ENCODE peak calls at places on chromosomes 12 and 14, in six cellular contexts. One of them, this sample, is unnamed.

GRCh38 chr14:92659765-92660561 is 88.5 kb downstream of the LGMN start:
- DNase-seq in tibial artery: peak
- DNase-seq in right atrium auricular region: peak
- DNase-seq in ascending aorta: peak
- DNase-seq in GM10248: no peak
- DNase-seq in uterus: no peak
- DNase-seq in this sample: no peak

GRCh38 chr12:2258035-2258434 is 205.2 kb downstream of the CACNA1C start:
- DNase-seq in tibial artery: no peak
- DNase-seq in right atrium auricular region: no peak
- DNase-seq in ascending aorta: no peak
- DNase-seq in GM10248: no peak
- DNase-seq in uterus: no peak
- DNase-seq in this sample: no peak

GRCh38 chr14:99593971-99594841 is 9.8 kb downstream of the CCDC85C start:
- DNase-seq in tibial artery: no peak
- DNase-seq in right atrium auricular region: no peak
- DNase-seq in ascending aorta: no peak
- DNase-seq in GM10248: no peak
- DNase-seq in uterus: no peak
- DNase-seq in this sample: no peak

GRCh38 chr14:104093366-104094055 is 8.0 kb downstream of the ASPG start:
- DNase-seq in tibial artery: no peak
- DNase-seq in right atrium auricular region: no peak
- DNase-seq in ascending aorta: no peak
- DNase-seq in GM10248: no peak
- DNase-seq in uterus: no peak
- DNase-seq in this sample: no peak

GRCh38 chr12:50633950-50634349 is 129.2 kb downstream of the DIP2B start:
- DNase-seq in tibial artery: no peak
- DNase-seq in right atrium auricular region: no peak
- DNase-seq in ascending aorta: no peak
- DNase-seq in GM10248: no peak
- DNase-seq in uterus: no peak
- DNase-seq in this sample: no peak

GRCh38 chr12:42473130-42473529 is 116.4 kb downstream of the PRICKLE1 start:
- DNase-seq in tibial artery: no peak
- DNase-seq in right atrium auricular region: no peak
- DNase-seq in ascending aorta: no peak
- DNase-seq in GM10248: no peak
- DNase-seq in uterus: no peak
- DNase-seq in this sample: no peak

GRCh38 chr12:42124764-42125371 is 19.8 kb downstream of the GXYLT1 start:
- DNase-seq in tibial artery: no peak
- DNase-seq in right atrium auricular region: no peak
- DNase-seq in ascending aorta: no peak
- DNase-seq in GM10248: no peak
- DNase-seq in uterus: no peak
- DNase-seq in this sample: no peak

GRCh38 chr12:80677994-80678393 is 29.4 kb upstream of the MYF6 start:
- DNase-seq in tibial artery: no peak
- DNase-seq in right atrium auricular region: no peak
- DNase-seq in ascending aorta: no peak
- DNase-seq in GM10248: no peak
- DNase-seq in uterus: no peak
- DNase-seq in this sample: no peak

GRCh38 chr12:108063192-108063591 is 65.9 kb upstream of the WSCD2 start:
- DNase-seq in tibial artery: no peak
- DNase-seq in right atrium auricular region: no peak
- DNase-seq in ascending aorta: no peak
- DNase-seq in GM10248: no peak
- DNase-seq in uterus: no peak
- DNase-seq in this sample: no peak

GRCh38 chr14:75259510-75259855 is 19.1 kb upstream of the FOS start:
- DNase-seq in tibial artery: no peak
- DNase-seq in right atrium auricular region: no peak
- DNase-seq in ascending aorta: no peak
- DNase-seq in GM10248: no peak
- DNase-seq in uterus: no peak
- DNase-seq in this sample: no peak

GRCh38 chr12:49331360-49332222 is 5.4 kb downstream of the C1QL4 start:
- DNase-seq in tibial artery: peak
- DNase-seq in right atrium auricular region: peak
- DNase-seq in ascending aorta: no peak
- DNase-seq in GM10248: peak
- DNase-seq in uterus: peak
- DNase-seq in this sample: peak

GRCh38 chr14:56487090-56487667 is 92.4 kb upstream of the TMEM260 start:
- DNase-seq in tibial artery: no peak
- DNase-seq in right atrium auricular region: no peak
- DNase-seq in ascending aorta: no peak
- DNase-seq in GM10248: no peak
- DNase-seq in uterus: no peak
- DNase-seq in this sample: no peak

GRCh38 chr12:121811434-121812319 is 7.9 kb downstream of the SETD1B start:
- DNase-seq in tibial artery: no peak
- DNase-seq in right atrium auricular region: no peak
- DNase-seq in ascending aorta: no peak
- DNase-seq in GM10248: peak
- DNase-seq in uterus: peak
- DNase-seq in this sample: no peak

GRCh38 chr14:31943861-31944255 is 133.2 kb upstream of the ARHGAP5 start:
- DNase-seq in tibial artery: no peak
- DNase-seq in right atrium auricular region: no peak
- DNase-seq in ascending aorta: no peak
- DNase-seq in GM10248: no peak
- DNase-seq in uterus: no peak
- DNase-seq in this sample: no peak

GRCh38 chr14:46259536-46259935 is 392.0 kb downstream of the RPL10L start:
- DNase-seq in tibial artery: no peak
- DNase-seq in right atrium auricular region: no peak
- DNase-seq in ascending aorta: no peak
- DNase-seq in GM10248: no peak
- DNase-seq in uterus: no peak
- DNase-seq in this sample: no peak

GRCh38 chr12:78018939-78019338 is 188.2 kb downstream of the NAV3 start:
- DNase-seq in tibial artery: no peak
- DNase-seq in right atrium auricular region: no peak
- DNase-seq in ascending aorta: no peak
- DNase-seq in GM10248: no peak
- DNase-seq in uterus: no peak
- DNase-seq in this sample: no peak

GRCh38 chr14:76773188-76773885 is 12.1 kb downstream of the VASH1 start:
- DNase-seq in tibial artery: peak
- DNase-seq in right atrium auricular region: peak
- DNase-seq in ascending aorta: peak
- DNase-seq in GM10248: no peak
- DNase-seq in uterus: peak
- DNase-seq in this sample: no peak

GRCh38 chr14:106879241-106879640 is 1352.9 kb downstream of the TMEM121 start:
- DNase-seq in tibial artery: no peak
- DNase-seq in right atrium auricular region: no peak
- DNase-seq in ascending aorta: no peak
- DNase-seq in GM10248: peak
- DNase-seq in uterus: no peak
- DNase-seq in this sample: no peak

GRCh38 chr12:106901276-106901675 is 54.4 kb upstream of the TMEM263 start:
- DNase-seq in tibial artery: no peak
- DNase-seq in right atrium auricular region: no peak
- DNase-seq in ascending aorta: no peak
- DNase-seq in GM10248: no peak
- DNase-seq in uterus: no peak
- DNase-seq in this sample: no peak

GRCh38 chr12:108691995-108692808 is 39.1 kb downstream of the CORO1C start:
- DNase-seq in tibial artery: peak
- DNase-seq in right atrium auricular region: no peak
- DNase-seq in ascending aorta: no peak
- DNase-seq in GM10248: no peak
- DNase-seq in uterus: no peak
- DNase-seq in this sample: no peak

GRCh38 chr14:101797785-101798342 is 36.4 kb downstream of the PPP2R5C start:
- DNase-seq in tibial artery: no peak
- DNase-seq in right atrium auricular region: no peak
- DNase-seq in ascending aorta: no peak
- DNase-seq in GM10248: no peak
- DNase-seq in uterus: no peak
- DNase-seq in this sample: peak

GRCh38 chr14:33691907-33692306 is 259.0 kb downstream of the EGLN3 start:
- DNase-seq in tibial artery: no peak
- DNase-seq in right atrium auricular region: no peak
- DNase-seq in ascending aorta: no peak
- DNase-seq in GM10248: no peak
- DNase-seq in uterus: no peak
- DNase-seq in this sample: no peak

GRCh38 chr12:68231229-68231628 is 5.6 kb upstream of the IL26 start:
- DNase-seq in tibial artery: no peak
- DNase-seq in right atrium auricular region: no peak
- DNase-seq in ascending aorta: no peak
- DNase-seq in GM10248: no peak
- DNase-seq in uterus: no peak
- DNase-seq in this sample: no peak

GRCh38 chr14:61500046-61500445 is 178.7 kb downstream of the PRKCH start:
- DNase-seq in tibial artery: no peak
- DNase-seq in right atrium auricular region: no peak
- DNase-seq in ascending aorta: no peak
- DNase-seq in GM10248: no peak
- DNase-seq in uterus: no peak
- DNase-seq in this sample: no peak

GRCh38 chr12:117212563-117213190 is 22.4 kb upstream of the FBXO21 start:
- DNase-seq in tibial artery: peak
- DNase-seq in right atrium auricular region: peak
- DNase-seq in ascending aorta: no peak
- DNase-seq in GM10248: peak
- DNase-seq in uterus: peak
- DNase-seq in this sample: no peak

GRCh38 chr14:68716698-68717097 is 76.2 kb downstream of the ZFP36L1 start:
- DNase-seq in tibial artery: no peak
- DNase-seq in right atrium auricular region: no peak
- DNase-seq in ascending aorta: no peak
- DNase-seq in GM10248: no peak
- DNase-seq in uterus: no peak
- DNase-seq in this sample: no peak

GRCh38 chr12:18246057-18246456 is 15.3 kb upstream of the PIK3C2G start:
- DNase-seq in tibial artery: no peak
- DNase-seq in right atrium auricular region: no peak
- DNase-seq in ascending aorta: no peak
- DNase-seq in GM10248: no peak
- DNase-seq in uterus: no peak
- DNase-seq in this sample: no peak

GRCh38 chr12:43728117-43728516 is 30.5 kb downstream of the PUS7L start:
- DNase-seq in tibial artery: no peak
- DNase-seq in right atrium auricular region: no peak
- DNase-seq in ascending aorta: no peak
- DNase-seq in GM10248: no peak
- DNase-seq in uterus: no peak
- DNase-seq in this sample: no peak

GRCh38 chr12:108337235-108338223 is 1.6 kb downstream of the CMKLR1 start:
- DNase-seq in tibial artery: peak
- DNase-seq in right atrium auricular region: no peak
- DNase-seq in ascending aorta: no peak
- DNase-seq in GM10248: peak
- DNase-seq in uterus: no peak
- DNase-seq in this sample: no peak

DNA sequence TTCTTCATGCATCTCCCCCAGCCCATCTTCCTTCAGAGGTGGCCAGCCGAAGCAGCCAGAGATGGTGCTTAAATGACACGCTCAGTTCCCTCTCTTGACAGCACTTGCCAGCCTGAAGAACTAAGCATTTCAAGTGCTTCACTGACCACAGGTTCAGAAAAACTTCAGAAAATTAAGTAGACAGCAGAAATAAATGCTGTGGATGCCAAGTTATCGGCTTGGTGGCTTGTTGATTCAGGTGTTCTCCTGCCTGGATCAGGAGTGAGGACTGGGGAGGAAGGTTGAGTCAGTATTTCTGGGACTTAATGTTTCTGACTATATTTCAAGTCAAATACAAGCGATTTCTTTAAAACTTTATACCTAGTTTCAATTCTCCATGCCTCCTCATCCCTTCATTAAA is 58.2 kb downstream of the CRACR2A start:
- DNase-seq in tibial artery: no peak
- DNase-seq in right atrium auricular region: no peak
- DNase-seq in ascending aorta: no peak
- DNase-seq in GM10248: no peak
- DNase-seq in uterus: no peak
- DNase-seq in this sample: no peak
- TF ChIP-seq CTCF in tibial artery: no peak
- TF ChIP-seq CTCF in right atrium auricular region: no peak
- TF ChIP-seq CTCF in ascending aorta: no peak
- TF ChIP-seq CTCF in GM10248: no peak
- TF ChIP-seq CTCF in uterus: no peak
- TF ChIP-seq CTCF in this sample: no peak

GRCh38 chr14:20564501-20564997 is 3.7 kb upstream of the RNASE9 start:
- DNase-seq in tibial artery: no peak
- DNase-seq in right atrium auricular region: no peak
- DNase-seq in ascending aorta: no peak
- DNase-seq in GM10248: no peak
- DNase-seq in uterus: no peak
- DNase-seq in this sample: no peak
- TF ChIP-seq CTCF in tibial artery: no peak
- TF ChIP-seq CTCF in right atrium auricular region: no peak
- TF ChIP-seq CTCF in ascending aorta: no peak
- TF ChIP-seq CTCF in GM10248: no peak
- TF ChIP-seq CTCF in uterus: no peak
- TF ChIP-seq CTCF in this sample: no peak

GRCh38 chr14:60003991-60004390 is 84.0 kb downstream of the LRRC9 start:
- DNase-seq in tibial artery: no peak
- DNase-seq in right atrium auricular region: no peak
- DNase-seq in ascending aorta: no peak
- DNase-seq in GM10248: no peak
- DNase-seq in uterus: no peak
- DNase-seq in this sample: no peak

GRCh38 chr14:60002819-60003492 is 83.0 kb downstream of the LRRC9 start:
- DNase-seq in tibial artery: peak
- DNase-seq in right atrium auricular region: peak
- DNase-seq in ascending aorta: no peak
- DNase-seq in GM10248: no peak
- DNase-seq in uterus: peak
- DNase-seq in this sample: no peak

GRCh38 chr14:60008042-60008441 is 83.7 kb upstream of the PCNX4 start:
- DNase-seq in tibial artery: no peak
- DNase-seq in right atrium auricular region: no peak
- DNase-seq in ascending aorta: no peak
- DNase-seq in GM10248: no peak
- DNase-seq in uterus: no peak
- DNase-seq in this sample: no peak
- TF ChIP-seq CTCF in tibial artery: no peak
- TF ChIP-seq CTCF in right atrium auricular region: no peak
- TF ChIP-seq CTCF in ascending aorta: no peak
- TF ChIP-seq CTCF in GM10248: no peak
- TF ChIP-seq CTCF in uterus: no peak
- TF ChIP-seq CTCF in this sample: no peak

GRCh38 chr12:88856201-88856600 is 275.9 kb upstream of the KITLG start:
- DNase-seq in tibial artery: no peak
- DNase-seq in right atrium auricular region: no peak
- DNase-seq in ascending aorta: no peak
- DNase-seq in GM10248: no peak
- DNase-seq in uterus: no peak
- DNase-seq in this sample: no peak

GRCh38 chr12:88855301-88855700 is 275.0 kb upstream of the KITLG start:
- DNase-seq in tibial artery: no peak
- DNase-seq in right atrium auricular region: no peak
- DNase-seq in ascending aorta: no peak
- DNase-seq in GM10248: no peak
- DNase-seq in uterus: no peak
- DNase-seq in this sample: no peak

GRCh38 chr12:88854260-88854659 is 274.0 kb upstream of the KITLG start:
- DNase-seq in tibial artery: no peak
- DNase-seq in right atrium auricular region: no peak
- DNase-seq in ascending aorta: no peak
- DNase-seq in GM10248: no peak
- DNase-seq in uterus: no peak
- DNase-seq in this sample: no peak
- TF ChIP-seq CTCF in tibial artery: no peak
- TF ChIP-seq CTCF in right atrium auricular region: no peak
- TF ChIP-seq CTCF in ascending aorta: no peak
- TF ChIP-seq CTCF in GM10248: no peak
- TF ChIP-seq CTCF in uterus: no peak
- TF ChIP-seq CTCF in this sample: no peak